ENCODE peak calls at places on chromosomes 3 and 15, in four cellular contexts. One of them, this sample, is unnamed.

GRCh38 chr3:178203152-178203551 is 333.1 kb upstream of the KCNMB2 start:
- DNase-seq in effector memory CD4-positive, alpha-beta T cell: no peak
- DNase-seq in anterior cingulate cortex: no peak
- DNase-seq in NCI-H2029 treated with DMSO at 0.1 percent for 48 hours: no peak
- DNase-seq in this sample: no peak

GRCh38 chr3:59364471-59364870 is 314.6 kb upstream of the CFAP20DC start:
- DNase-seq in effector memory CD4-positive, alpha-beta T cell: no peak
- DNase-seq in anterior cingulate cortex: no peak
- DNase-seq in NCI-H2029 treated with DMSO at 0.1 percent for 48 hours: no peak
- DNase-seq in this sample: no peak

GRCh38 chr3:72492240-72492639 is 356.0 kb downstream of the SHQ1 start:
- DNase-seq in effector memory CD4-positive, alpha-beta T cell: no peak
- DNase-seq in anterior cingulate cortex: no peak
- DNase-seq in NCI-H2029 treated with DMSO at 0.1 percent for 48 hours: no peak
- DNase-seq in this sample: no peak

GRCh38 chr3:187736418-187736871 is 8.8 kb downstream of the BCL6 start:
- DNase-seq in effector memory CD4-positive, alpha-beta T cell: no peak
- DNase-seq in anterior cingulate cortex: no peak
- DNase-seq in NCI-H2029 treated with DMSO at 0.1 percent for 48 hours: no peak
- DNase-seq in this sample: no peak

GRCh38 chr15:49889525-49889924 is 229.5 kb downstream of the ATP8B4 start:
- DNase-seq in effector memory CD4-positive, alpha-beta T cell: no peak
- DNase-seq in anterior cingulate cortex: no peak
- DNase-seq in NCI-H2029 treated with DMSO at 0.1 percent for 48 hours: no peak
- DNase-seq in this sample: no peak

GRCh38 chr3:10426346-10427233 is 78.8 kb downstream of the ATP2B2 start:
- DNase-seq in effector memory CD4-positive, alpha-beta T cell: no peak
- DNase-seq in anterior cingulate cortex: no peak
- DNase-seq in NCI-H2029 treated with DMSO at 0.1 percent for 48 hours: no peak
- DNase-seq in this sample: peak; percentile 60

GRCh38 chr3:128726691-128727031 is 678 bp downstream of the RAB7A start:
- DNase-seq in effector memory CD4-positive, alpha-beta T cell: peak; percentile 43
- DNase-seq in anterior cingulate cortex: peak; percentile 21
- DNase-seq in NCI-H2029 treated with DMSO at 0.1 percent for 48 hours: no peak
- DNase-seq in this sample: peak; percentile 75

GRCh38 chr3:126881861-126882260 is 101.1 kb upstream of the PLXNA1 start:
- DNase-seq in effector memory CD4-positive, alpha-beta T cell: no peak
- DNase-seq in anterior cingulate cortex: no peak
- DNase-seq in NCI-H2029 treated with DMSO at 0.1 percent for 48 hours: no peak
- DNase-seq in this sample: no peak

GRCh38 chr15:21261965-21262850 is 178.1 kb downstream of the POTEB3 start:
- DNase-seq in effector memory CD4-positive, alpha-beta T cell: no peak
- DNase-seq in anterior cingulate cortex: no peak
- DNase-seq in NCI-H2029 treated with DMSO at 0.1 percent for 48 hours: no peak
- DNase-seq in this sample: peak; percentile 78

GRCh38 chr3:189334064-189334920 is 162.5 kb downstream of the TPRG1 start:
- DNase-seq in effector memory CD4-positive, alpha-beta T cell: no peak
- DNase-seq in anterior cingulate cortex: no peak
- DNase-seq in NCI-H2029 treated with DMSO at 0.1 percent for 48 hours: no peak
- DNase-seq in this sample: no peak

GRCh38 chr3:56688191-56688590 is 5.1 kb upstream of the TASOR start:
- DNase-seq in effector memory CD4-positive, alpha-beta T cell: no peak
- DNase-seq in anterior cingulate cortex: no peak
- DNase-seq in NCI-H2029 treated with DMSO at 0.1 percent for 48 hours: no peak
- DNase-seq in this sample: no peak

GRCh38 chr3:39386331-39386730 is 3.2 kb downstream of the SLC25A38 start:
- DNase-seq in effector memory CD4-positive, alpha-beta T cell: no peak
- DNase-seq in anterior cingulate cortex: no peak
- DNase-seq in NCI-H2029 treated with DMSO at 0.1 percent for 48 hours: no peak
- DNase-seq in this sample: no peak

GRCh38 chr3:196639517-196640500 is at the start of gene NRROS:
- DNase-seq in effector memory CD4-positive, alpha-beta T cell: peak; percentile 41
- DNase-seq in anterior cingulate cortex: peak; percentile 32
- DNase-seq in NCI-H2029 treated with DMSO at 0.1 percent for 48 hours: no peak
- DNase-seq in this sample: peak; percentile 29

GRCh38 chr3:8147726-8148125 is 353.9 kb upstream of the LMCD1 start:
- DNase-seq in effector memory CD4-positive, alpha-beta T cell: no peak
- DNase-seq in anterior cingulate cortex: no peak
- DNase-seq in NCI-H2029 treated with DMSO at 0.1 percent for 48 hours: no peak
- DNase-seq in this sample: no peak

GRCh38 chr3:16203031-16203430 is 28.6 kb downstream of the GALNT15 start:
- DNase-seq in effector memory CD4-positive, alpha-beta T cell: no peak
- DNase-seq in anterior cingulate cortex: no peak
- DNase-seq in NCI-H2029 treated with DMSO at 0.1 percent for 48 hours: no peak
- DNase-seq in this sample: no peak

GRCh38 chr15:36661042-36661441 is 81.6 kb downstream of the CDIN1 start:
- DNase-seq in effector memory CD4-positive, alpha-beta T cell: no peak
- DNase-seq in anterior cingulate cortex: no peak
- DNase-seq in NCI-H2029 treated with DMSO at 0.1 percent for 48 hours: no peak
- DNase-seq in this sample: no peak

GRCh38 chr3:194908432-194908966 is 222.8 kb downstream of the FAM43A start:
- DNase-seq in effector memory CD4-positive, alpha-beta T cell: no peak
- DNase-seq in anterior cingulate cortex: no peak
- DNase-seq in NCI-H2029 treated with DMSO at 0.1 percent for 48 hours: no peak
- DNase-seq in this sample: no peak

GRCh38 chr15:95910643-95911212 is 419.8 kb upstream of the NR2F2 start:
- DNase-seq in effector memory CD4-positive, alpha-beta T cell: no peak
- DNase-seq in anterior cingulate cortex: no peak
- DNase-seq in NCI-H2029 treated with DMSO at 0.1 percent for 48 hours: no peak
- DNase-seq in this sample: no peak